ENCODE peak calls at places on chromosomes 13 and 19, in nine cellular contexts. O is esophagus squamous epithelium; W is H1; V is psoas muscle; Z is tibial artery; B is CD8-positive, alpha-beta T cell; X is brain microvascular endothelial cell; I is BJ; G is cardiac muscle cell. Y is an unnamed sample. For H3K36me3, the result is how much of the 10 kb centered on the place peaks cover.

GRCh38 chr19:29837448-29837961 is 25.7 kb downstream of the CCNE1 start:
- DNase-seq in O (no peak), W (no peak), V (no peak), Z (no peak), B (no peak), X (no peak), I (no peak), G (no peak), Y (no peak)

GRCh38 chr13:113547248-113547971 is 37.1 kb upstream of the TFDP1 start:
- DNase-seq in O (no peak), W (no peak), V (no peak), Z (no peak), B (no peak), X (no peak), I (no peak), G (no peak), Y (no peak)

GRCh38 chr13:112141643-112142400 is 74.9 kb downstream of the SOX1 start:
- DNase-seq in O (no peak), W (no peak), V (no peak), Z (no peak), B (no peak), X (no peak), I (no peak), G (no peak), Y (no peak)

GRCh38 chr13:34416833-34417425 is 525.1 kb upstream of the NBEA start:
- DNase-seq in O (no peak), W (no peak), V (peak), Z (peak), B (no peak), X (no peak), I (no peak), G (no peak), Y (no peak)

GRCh38 chr13:50080158-50080855 is 65.1 kb downstream of the KCNRG start:
- DNase-seq in O (no peak), W (no peak), V (no peak), Z (peak), B (peak), X (peak), I (no peak), G (peak), Y (no peak)

GRCh38 chr13:113806104-113806471 is 47.1 kb downstream of the TMEM255B start:
- DNase-seq in O (no peak), W (no peak), V (no peak), Z (no peak), B (no peak), X (no peak), I (no peak), G (no peak), Y (no peak)

GRCh38 chr19:34345934-34346333 is 19.1 kb upstream of the GPI start:
- DNase-seq in O (no peak), W (peak), V (peak), Z (peak), B (peak), X (peak), I (no peak), G (peak), Y (peak)

GRCh38 chr13:28356506-28357064 is 138.3 kb downstream of the FLT1 start:
- DNase-seq in O (no peak), W (no peak), V (no peak), Z (no peak), B (no peak), X (no peak), I (peak), G (no peak), Y (no peak)

GRCh38 chr13:66778461-66778860 is 451.7 kb downstream of the PCDH9 start:
- DNase-seq in O (no peak), W (no peak), V (no peak), Z (no peak), B (no peak), X (no peak), I (no peak), G (no peak), Y (no peak)

GRCh38 chr13:78241278-78241919 is 322.8 kb upstream of the EDNRB start:
- DNase-seq in O (no peak), W (peak), V (no peak), Z (no peak), B (no peak), X (peak), I (no peak), G (peak), Y (peak)

GRCh38 chr13:31350560-31350959 is 150.8 kb downstream of the B3GLCT start:
- DNase-seq in O (no peak), W (no peak), V (no peak), Z (no peak), B (no peak), X (no peak), I (no peak), G (no peak), Y (no peak)

GRCh38 chr19:1745589-1746031 is 7.7 kb upstream of the ONECUT3 start:
- DNase-seq in O (no peak), W (no peak), V (no peak), Z (no peak), B (no peak), X (no peak), I (no peak), G (no peak), Y (no peak)

GRCh38 chr13:106275441-106276032 is 259.9 kb downstream of the EFNB2 start:
- DNase-seq in O (no peak), W (no peak), V (no peak), Z (no peak), B (no peak), X (no peak), I (no peak), G (no peak), Y (no peak)

GRCh38 chr19:56821675-56822074 is 18.9 kb downstream of the PEG3 start:
- DNase-seq in O (no peak), W (no peak), V (no peak), Z (no peak), B (no peak), X (no peak), I (no peak), G (no peak), Y (no peak)

GRCh38 chr19:27896091-27896490 is 1316.9 kb downstream of the UQCRFS1 start:
- DNase-seq in O (no peak), W (no peak), V (no peak), Z (no peak), B (no peak), X (no peak), I (no peak), G (no peak), Y (no peak)

GRCh38 chr13:26075498-26075897 is 23.7 kb upstream of the SHISA2 start:
- DNase-seq in O (no peak), W (no peak), V (no peak), Z (no peak), B (no peak), X (no peak), I (no peak), G (no peak), Y (no peak)

GRCh38 chr13:81320516-81320915 is 979.6 kb upstream of the SPRY2 start:
- DNase-seq in O (no peak), W (no peak), V (no peak), Z (no peak), B (no peak), X (no peak), I (no peak), G (no peak), Y (no peak)

GRCh38 chr19:32287811-32288227 is 57.6 kb upstream of the ZNF507 start:
- DNase-seq in O (no peak), W (peak), V (peak), Z (peak), B (no peak), X (peak), I (peak), G (peak), Y (peak)

GRCh38 chr13:51729853-51730553 is 74.0 kb downstream of the DHRS12 start:
- DNase-seq in O (no peak), W (no peak), V (peak), Z (peak), B (no peak), X (peak), I (no peak), G (no peak), Y (no peak)

GRCh38 chr19:46824887-46825730 is 25.5 kb downstream of the AP2S1 start:
- DNase-seq in O (no peak), W (no peak), V (no peak), Z (no peak), B (no peak), X (no peak), I (no peak), G (no peak), Y (no peak)
- TF ChIP-seq CTCF in O (no peak), W (no peak), V (no peak), Z (no peak), B (no peak), X (no peak), I (no peak), G (no peak), Y (no peak)

GRCh38 chr13:110462091-110462490 is 99.4 kb downstream of the RAB20 start:
- DNase-seq in O (no peak), W (no peak), V (no peak), Z (no peak), B (no peak), X (no peak), I (no peak), G (no peak), Y (no peak)
- H3K36me3 ChIP-seq in O (half or more), W (under half), V (under half), Z (half or more), B (under half), X (half or more), I (under half), G (under half), Y (under half)

DNA sequence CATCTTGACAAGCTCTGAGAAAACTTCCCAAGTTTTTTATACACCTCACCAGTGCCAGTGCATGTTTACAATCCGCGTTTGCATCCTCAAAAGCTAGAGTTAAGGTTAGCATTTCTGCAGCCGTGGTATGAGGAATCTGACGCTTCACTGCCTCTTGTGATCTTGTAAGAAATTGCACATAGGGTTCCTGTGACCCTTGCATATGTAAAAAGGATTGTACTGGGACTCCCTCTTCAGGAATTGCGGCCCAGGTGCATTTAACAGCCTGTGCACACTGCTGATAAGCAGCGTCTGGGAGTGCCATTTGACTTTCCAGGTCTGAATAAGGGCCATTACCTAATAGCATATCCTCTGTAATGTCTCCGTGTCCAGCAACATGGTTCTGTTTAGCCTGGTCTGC is 15.3 kb downstream of the FPR3 start:
- DNase-seq in O (no peak), W (no peak), V (no peak), Z (no peak), B (no peak), X (no peak), I (no peak), G (no peak), Y (no peak)
- TF ChIP-seq CTCF in O (no peak), W (no peak), V (no peak), Z (no peak), B (no peak), X (no peak), I (no peak), G (no peak), Y (no peak)

DNA sequence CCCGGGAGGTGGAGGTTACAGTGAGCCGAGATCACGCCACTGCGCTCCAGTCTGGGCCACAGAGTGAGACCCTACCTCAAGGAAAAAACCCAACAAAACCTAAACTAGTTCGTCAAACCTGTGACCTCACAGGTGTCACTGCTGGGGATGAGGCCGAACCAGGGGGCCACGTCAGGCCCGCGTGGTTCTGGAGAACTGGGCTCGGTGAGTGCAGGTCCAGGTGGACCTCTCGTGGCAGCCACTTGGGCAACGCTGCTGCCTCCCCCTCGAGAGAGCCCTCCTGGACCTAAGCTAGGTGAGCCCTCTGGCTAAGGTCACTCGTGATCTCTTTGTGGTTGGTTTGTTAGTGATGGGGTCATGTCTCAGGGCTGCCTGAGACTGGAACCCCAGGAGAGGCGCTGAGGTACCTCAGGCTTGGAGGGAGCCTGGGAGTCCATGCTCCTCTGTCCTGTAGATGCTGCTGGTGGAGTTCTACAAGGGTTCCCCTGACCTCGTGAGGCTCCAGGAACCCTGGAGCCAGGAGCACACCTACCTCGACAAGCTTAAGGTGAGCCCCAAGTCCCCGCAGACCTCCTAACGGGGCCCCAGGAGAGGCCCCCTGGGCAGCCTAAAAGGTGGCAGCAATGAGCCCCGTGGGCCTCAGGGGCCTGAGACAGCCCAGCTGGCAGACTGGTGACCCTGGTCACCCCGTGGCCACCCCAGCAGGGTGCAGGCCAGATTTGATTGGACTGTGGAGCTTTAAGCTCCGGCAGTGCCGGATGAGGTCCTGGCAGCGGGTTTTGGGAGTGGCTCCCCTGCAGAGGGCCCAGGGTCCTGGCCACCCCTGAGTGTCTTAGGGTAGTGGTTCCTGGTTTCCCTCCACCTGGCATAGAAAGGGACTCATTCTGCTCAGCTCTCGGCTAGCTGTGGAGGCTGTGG is 15.6 kb downstream of the MPND start:
- DNase-seq in O (no peak), W (no peak), V (no peak), Z (no peak), B (no peak), X (no peak), I (no peak), G (no peak), Y (no peak)
- H3K36me3 ChIP-seq in O (half or more), W (under half), V (under half), Z (under half), B (under half), X (under half), I (half or more), G (under half), Y (under half)

GRCh38 chr13:95564091-95564490 is 11.6 kb downstream of the CLDN10 start:
- DNase-seq in O (no peak), W (no peak), V (no peak), Z (no peak), B (no peak), X (no peak), I (no peak), G (no peak), Y (no peak)
- TF ChIP-seq CTCF in O (no peak), W (no peak), V (peak), Z (no peak), B (no peak), X (peak), I (no peak), G (peak), Y (peak)

DNA sequence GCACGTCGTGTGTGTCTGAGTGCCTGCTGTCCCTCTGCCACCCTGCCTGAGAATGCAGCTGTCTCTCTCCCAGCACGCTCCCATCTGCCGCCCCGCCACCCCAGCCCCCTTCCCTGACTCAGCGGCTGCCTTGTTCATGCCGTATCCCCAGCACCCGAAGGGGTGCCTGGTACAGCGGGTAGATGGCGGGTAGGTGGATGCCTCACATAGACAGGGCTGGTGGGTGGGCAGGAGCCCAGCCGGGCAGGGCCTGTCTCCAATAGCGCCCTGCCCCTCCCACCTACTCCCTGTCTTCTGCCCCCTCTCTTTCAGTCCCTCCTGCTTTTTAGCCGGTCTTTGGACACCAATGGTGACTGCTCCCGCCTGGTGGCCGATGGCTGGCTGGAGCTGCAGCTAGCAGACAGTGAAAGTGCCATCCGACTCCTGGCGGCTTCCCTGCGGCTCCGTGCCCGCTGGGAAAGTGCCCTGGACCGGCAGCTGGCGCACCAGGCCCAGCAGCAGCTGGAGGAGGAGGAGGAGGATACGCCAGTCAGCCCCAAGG is 30.4 kb downstream of the DHX34 start:
- DNase-seq in O (no peak), W (no peak), V (no peak), Z (no peak), B (no peak), X (no peak), I (no peak), G (no peak), Y (no peak)
- H3K36me3 ChIP-seq in O (half or more), W (under half), V (under half), Z (half or more), B (under half), X (half or more), I (half or more), G (under half), Y (under half)

GRCh38 chr19:40701758-40702157 is 11.3 kb upstream of the NUMBL start:
- DNase-seq in O (no peak), W (no peak), V (no peak), Z (no peak), B (no peak), X (no peak), I (no peak), G (no peak), Y (no peak)

GRCh38 chr19:40704491-40705361 is 12.0 kb downstream of the COQ8B start:
- DNase-seq in O (no peak), W (no peak), V (no peak), Z (no peak), B (no peak), X (no peak), I (no peak), G (no peak), Y (no peak)

GRCh38 chr19:40700083-40700482 is 9.6 kb upstream of the NUMBL start:
- DNase-seq in O (no peak), W (no peak), V (no peak), Z (no peak), B (no peak), X (no peak), I (no peak), G (no peak), Y (no peak)

GRCh38 chr19:40703029-40703755 is 12.7 kb upstream of the NUMBL start:
- DNase-seq in O (no peak), W (no peak), V (no peak), Z (no peak), B (no peak), X (no peak), I (no peak), G (no peak), Y (no peak)

GRCh38 chr19:40702337-40703012 is 12.0 kb upstream of the NUMBL start:
- DNase-seq in O (no peak), W (no peak), V (no peak), Z (no peak), B (no peak), X (no peak), I (no peak), G (peak), Y (no peak)
- TF ChIP-seq CTCF in O (no peak), W (peak), V (no peak), Z (no peak), B (no peak), X (peak), I (peak), G (peak), Y (no peak)

DNA sequence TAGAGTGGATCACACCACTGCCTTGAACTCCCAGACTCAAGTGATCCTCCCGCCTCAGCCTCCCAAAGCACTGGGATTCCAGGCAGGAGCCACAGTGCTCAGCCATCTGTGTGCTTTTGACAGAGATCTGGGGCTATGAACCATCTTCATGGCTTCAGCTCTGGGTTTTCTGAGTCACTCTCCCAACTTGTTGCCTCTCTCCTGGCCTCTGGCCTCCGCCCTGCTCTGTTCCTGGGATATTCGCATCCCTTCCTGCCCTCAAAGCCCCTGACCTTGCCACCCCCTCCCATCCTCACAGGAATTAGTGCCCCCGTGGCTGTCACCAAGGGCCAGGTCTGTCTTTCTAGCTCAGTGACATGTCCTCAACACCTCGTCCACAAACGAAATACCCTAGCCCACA is 5.7 kb upstream of the GMIP start:
- DNase-seq in O (no peak), W (no peak), V (no peak), Z (no peak), B (no peak), X (no peak), I (no peak), G (no peak), Y (no peak)
- H3K36me3 ChIP-seq in O (half or more), W (under half), V (under half), Z (half or more), B (half or more), X (half or more), I (half or more), G (under half), Y (under half)

GRCh38 chr19:51983361-51983760 is 3.3 kb downstream of the ZNF350 start:
- DNase-seq in O (no peak), W (no peak), V (no peak), Z (no peak), B (no peak), X (no peak), I (no peak), G (no peak), Y (no peak)

DNA sequence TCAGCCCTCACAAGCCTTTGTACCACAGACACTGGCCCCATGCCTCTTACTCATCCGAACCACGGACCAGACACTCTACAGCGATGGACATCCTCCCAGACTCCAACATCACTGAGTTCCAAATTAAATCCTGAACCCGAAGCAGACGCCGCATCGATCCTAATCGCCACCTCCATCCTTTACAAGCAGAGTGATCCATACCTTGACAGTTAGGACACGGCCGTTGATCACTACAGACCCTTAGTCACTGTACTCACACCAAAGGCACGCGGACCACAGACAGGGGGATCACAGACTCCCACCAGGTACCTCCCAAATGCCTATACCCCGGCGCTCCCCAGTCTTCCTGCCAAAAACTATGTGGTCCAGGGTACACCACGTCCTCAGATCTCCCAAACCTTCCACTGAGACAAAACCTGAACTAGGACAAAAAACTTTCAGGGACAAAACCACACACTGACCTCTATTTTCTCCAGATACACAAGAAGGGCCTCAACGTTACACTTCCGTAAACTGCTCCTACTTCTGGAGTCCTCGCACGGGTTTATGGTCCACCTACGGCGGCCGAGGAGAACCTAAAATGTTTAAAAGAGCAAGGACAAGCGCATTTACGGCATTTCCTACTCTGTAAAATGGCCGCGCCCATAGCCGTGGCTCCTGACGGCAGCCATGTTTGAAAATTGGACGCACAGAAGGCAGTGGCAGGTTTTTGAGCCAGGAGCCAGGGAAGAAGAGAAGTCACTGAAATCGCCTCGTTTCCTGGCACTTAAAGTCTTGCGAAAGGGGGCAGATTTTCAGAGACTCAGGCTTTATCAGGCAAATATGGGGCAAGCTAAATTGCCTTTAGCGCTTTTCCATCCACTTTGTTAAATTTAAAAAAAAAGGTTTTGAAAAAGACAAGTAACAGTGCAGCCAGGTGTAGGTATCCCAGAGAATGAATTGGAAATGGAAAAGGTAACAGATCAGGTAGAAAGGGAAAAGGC is at the start of gene ZNF350:
- DNase-seq in O (peak), W (peak), V (peak), Z (peak), B (peak), X (peak), I (peak), G (peak), Y (peak)
- TF ChIP-seq CTCF in O (no peak), W (no peak), V (no peak), Z (no peak), B (no peak), X (no peak), I (no peak), G (no peak), Y (no peak)

GRCh38 chr19:46492841-46493235 is 2.8 kb downstream of the PNMA8B start:
- DNase-seq in O (no peak), W (no peak), V (no peak), Z (no peak), B (no peak), X (no peak), I (no peak), G (no peak), Y (no peak)
- H3K36me3 ChIP-seq in O (under half), W (under half), V (under half), Z (under half), B (under half), X (under half), I (under half), G (under half), Y (under half)

Y was measured in Panc1.